ENCODE peak calls at places on chromosomes 3 and 15, in eight cellular contexts. C is central memory CD4-positive, alpha-beta T cell; S is esophagus squamous epithelium; I is stimulated activated CD8-positive, alpha-beta memory T cell treated with anti-CD3 and anti-CD28 coated beads, Interleukin-15, amount 100 ng/mL, for 1 hour; L is HEK293T; N is NCI-H69; V is HFFc6; D is SIG-M5. B is an unnamed sample.

GRCh38 chr15:69784808-69785550 is 312.7 kb downstream of the TLE3 start:
- DNase-seq in C (no peak), S (no peak), I (no peak), L (no peak), N (no peak), V (peak; percentile 45), D (no peak), B (no peak)

GRCh38 chr3:88809993-88810392 is 297.4 kb upstream of the EPHA3 start:
- DNase-seq in C (no peak), S (no peak), I (no peak), L (no peak), N (no peak), V (no peak), D (no peak), B (no peak)

GRCh38 chr15:56781666-56782065 is 48.4 kb upstream of the ZNF280D start:
- DNase-seq in C (no peak), S (no peak), I (no peak), L (no peak), N (no peak), V (no peak), D (no peak), B (no peak)

GRCh38 chr3:51718547-51719412 is 11.9 kb downstream of the GRM2 start:
- DNase-seq in C (peak; percentile 13), S (no peak), I (no peak), L (peak; percentile 78), N (peak; percentile 83), V (peak; percentile 70), D (no peak), B (peak; percentile 53)

GRCh38 chr15:35351059-35351458 is 194.9 kb downstream of the DPH6 start:
- DNase-seq in C (no peak), S (no peak), I (no peak), L (no peak), N (no peak), V (no peak), D (no peak), B (no peak)

GRCh38 chr15:67832965-67833503 is 6.8 kb downstream of the RNU6-1 start:
- DNase-seq in C (no peak), S (no peak), I (no peak), L (no peak), N (peak; percentile 66), V (no peak), D (no peak), B (no peak)

GRCh38 chr3:122773856-122774535 is 19.6 kb downstream of the HSPBAP1 start:
- DNase-seq in C (no peak), S (no peak), I (no peak), L (no peak), N (no peak), V (no peak), D (no peak), B (no peak)

GRCh38 chr3:114660124-114660523 is 366.3 kb downstream of the TIGIT start:
- DNase-seq in C (no peak), S (no peak), I (no peak), L (no peak), N (no peak), V (peak; percentile 22), D (no peak), B (no peak)

GRCh38 chr3:152466784-152467183 is 198.1 kb downstream of the MBNL1 start:
- DNase-seq in C (no peak), S (no peak), I (no peak), L (peak; percentile 18), N (peak; percentile 6), V (peak; percentile 65), D (no peak), B (no peak)

GRCh38 chr15:68806220-68807105 is 14.2 kb downstream of the ANP32A start:
- DNase-seq in C (no peak), S (no peak), I (no peak), L (no peak), N (no peak), V (no peak), D (no peak), B (peak; percentile 37)

GRCh38 chr3:13783556-13783955 is 96.3 kb downstream of the WNT7A start:
- DNase-seq in C (no peak), S (no peak), I (no peak), L (no peak), N (peak; percentile 87), V (no peak), D (no peak), B (no peak)

GRCh38 chr3:156448300-156448699 is 106.6 kb downstream of the SSR3 start:
- DNase-seq in C (peak; percentile 9), S (no peak), I (peak; percentile 3), L (peak; percentile 65), N (peak; percentile 48), V (no peak), D (no peak), B (no peak)

GRCh38 chr3:139299261-139300132 is 44.3 kb upstream of the MRPS22 start:
- DNase-seq in C (no peak), S (no peak), I (no peak), L (no peak), N (no peak), V (peak; percentile 75), D (no peak), B (no peak)

GRCh38 chr3:127817331-127817821 is 4.9 kb downstream of the MGLL start:
- DNase-seq in C (no peak), S (no peak), I (no peak), L (no peak), N (peak; percentile 72), V (peak; percentile 83), D (no peak), B (peak; percentile 70)

GRCh38 chr3:123723527-123724168 is 138.8 kb upstream of the HACD2 start:
- DNase-seq in C (peak; percentile 17), S (no peak), I (no peak), L (peak; percentile 80), N (peak; percentile 67), V (peak; percentile 80), D (peak; percentile 9), B (peak; percentile 65)

GRCh38 chr15:59917504-59918157 is 86.5 kb upstream of the FOXB1 start:
- DNase-seq in C (peak; percentile 44), S (no peak), I (peak; percentile 45), L (peak; percentile 70), N (peak; percentile 91), V (peak; percentile 26), D (no peak), B (peak; percentile 67)

GRCh38 chr3:161556533-161556932 is 59.9 kb downstream of the OTOL1 start:
- DNase-seq in C (no peak), S (no peak), I (no peak), L (no peak), N (no peak), V (no peak), D (no peak), B (no peak)

GRCh38 chr15:62059818-62060115 is 480 bp downstream of the VPS13C start:
- DNase-seq in C (peak; percentile 65), S (no peak), I (peak; percentile 16), L (peak; percentile 19), N (peak; percentile 75), V (peak; percentile 43), D (peak; percentile 68), B (peak; percentile 38)

GRCh38 chr15:100129677-100130076 is 212.1 kb downstream of the ADAMTS17 start:
- DNase-seq in C (no peak), S (no peak), I (no peak), L (no peak), N (no peak), V (no peak), D (no peak), B (no peak)